ENCODE peak calls at places on chromosomes 13 and 19, in nine cellular contexts. B, C, S, V, N, Y, U, J and O are unnamed samples.

GRCh38 chr19:35756373-35757230 is at the start of gene HSPB6:
- DNase-seq in B (peak; percentile 55), C (no peak), S (no peak), V (no peak), N (no peak), Y (no peak), U (peak; percentile 48), J (no peak), O (no peak)

GRCh38 chr13:102913924-102914628 is 68.2 kb downstream of the ERCC5 start:
- DNase-seq in B (no peak), C (no peak), S (no peak), V (no peak), N (no peak), Y (no peak), U (peak; percentile 47), J (no peak), O (no peak)

GRCh38 chr19:16351133-16351809 is 26.6 kb downstream of the KLF2 start:
- DNase-seq in B (no peak), C (no peak), S (no peak), V (no peak), N (no peak), Y (no peak), U (no peak), J (no peak), O (no peak)

GRCh38 chr13:51714663-51715168 is 89.2 kb downstream of the DHRS12 start:
- DNase-seq in B (no peak), C (no peak), S (no peak), V (no peak), N (no peak), Y (peak; percentile 60), U (peak; percentile 63), J (no peak), O (no peak)

GRCh38 chr19:51333836-51334460 is 8.0 kb downstream of the VSIG10L start:
- DNase-seq in B (no peak), C (no peak), S (no peak), V (no peak), N (no peak), Y (no peak), U (no peak), J (no peak), O (peak; percentile 32)

GRCh38 chr19:55382522-55383054 is 1.5 kb downstream of the TMEM238 start:
- DNase-seq in B (no peak), C (no peak), S (no peak), V (no peak), N (no peak), Y (no peak), U (no peak), J (no peak), O (no peak)

GRCh38 chr19:10004617-10005016 is 5.7 kb downstream of the COL5A3 start:
- DNase-seq in B (no peak), C (no peak), S (no peak), V (no peak), N (no peak), Y (no peak), U (no peak), J (no peak), O (no peak)

GRCh38 chr19:8335343-8336071 is 7.6 kb downstream of the KANK3 start:
- DNase-seq in B (no peak), C (no peak), S (no peak), V (no peak), N (no peak), Y (no peak), U (no peak), J (no peak), O (no peak)

GRCh38 chr19:10230155-10230903 is 802 bp downstream of the S1PR2 start:
- DNase-seq in B (peak; percentile 72), C (peak; percentile 76), S (peak; percentile 31), V (peak; percentile 49), N (peak; percentile 46), Y (no peak), U (peak; percentile 41), J (peak; percentile 62), O (peak; percentile 44)

GRCh38 chr13:73842621-73843020 is 291.6 kb downstream of the KLF12 start:
- DNase-seq in B (no peak), C (no peak), S (no peak), V (no peak), N (no peak), Y (no peak), U (no peak), J (no peak), O (no peak)

GRCh38 chr13:110369400-110369799 is 62.3 kb downstream of the COL4A2 start:
- DNase-seq in B (no peak), C (no peak), S (no peak), V (no peak), N (no peak), Y (no peak), U (no peak), J (no peak), O (no peak)

GRCh38 chr19:18649371-18650047 is 12.7 kb downstream of the KLHL26 start:
- DNase-seq in B (peak; percentile 74), C (no peak), S (no peak), V (no peak), N (no peak), Y (no peak), U (no peak), J (no peak), O (no peak)

GRCh38 chr13:74187564-74187963 is 53.4 kb upstream of the KLF12 start:
- DNase-seq in B (no peak), C (no peak), S (no peak), V (no peak), N (no peak), Y (peak; percentile 4), U (peak; percentile 50), J (no peak), O (no peak)

GRCh38 chr19:10095948-10096614 is 6.4 kb downstream of the ANGPTL6 start:
- DNase-seq in B (peak; percentile 88), C (peak; percentile 86), S (peak; percentile 93), V (peak; percentile 88), N (peak; percentile 97), Y (no peak), U (peak; percentile 75), J (peak; percentile 95), O (no peak)

GRCh38 chr13:113815151-113816058 is 48.5 kb downstream of the GAS6 start:
- DNase-seq in B (no peak), C (peak; percentile 31), S (no peak), V (no peak), N (peak; percentile 33), Y (no peak), U (no peak), J (peak; percentile 20), O (peak; percentile 19)

GRCh38 chr13:90594694-90595093 is 752.8 kb upstream of the MIR17HG start:
- DNase-seq in B (no peak), C (no peak), S (no peak), V (no peak), N (no peak), Y (no peak), U (peak; percentile 88), J (no peak), O (no peak)

GRCh38 chr19:18881491-18881890 is 14.5 kb downstream of the CERS1 start:
- DNase-seq in B (no peak), C (no peak), S (no peak), V (no peak), N (no peak), Y (no peak), U (no peak), J (no peak), O (no peak)

GRCh38 chr19:34662919-34663318 is 14.0 kb downstream of the SCGB2B2 start:
- DNase-seq in B (no peak), C (peak; percentile 24), S (no peak), V (peak; percentile 6), N (no peak), Y (no peak), U (no peak), J (no peak), O (peak; percentile 65)

GRCh38 chr19:6431891-6432290 is 1.7 kb downstream of the SLC25A41 start:
- DNase-seq in B (no peak), C (no peak), S (no peak), V (no peak), N (no peak), Y (no peak), U (no peak), J (no peak), O (no peak)

GRCh38 chr19:19552811-19553210 is 14.7 kb downstream of the CILP2 start:
- DNase-seq in B (no peak), C (no peak), S (no peak), V (no peak), N (no peak), Y (no peak), U (no peak), J (no peak), O (no peak)

GRCh38 chr13:47437411-47437810 is 540.6 kb upstream of the HTR2A start:
- DNase-seq in B (no peak), C (no peak), S (no peak), V (no peak), N (no peak), Y (no peak), U (peak; percentile 50), J (no peak), O (no peak)

GRCh38 chr19:37986048-37986750 is 79.2 kb downstream of the SIPA1L3 start:
- DNase-seq in B (no peak), C (no peak), S (no peak), V (no peak), N (no peak), Y (no peak), U (no peak), J (no peak), O (peak; percentile 11)

GRCh38 chr13:71477735-71478134 is 389.3 kb downstream of the DACH1 start:
- DNase-seq in B (no peak), C (no peak), S (no peak), V (no peak), N (no peak), Y (peak; percentile 0), U (no peak), J (no peak), O (no peak)

GRCh38 chr13:94707400-94708021 is 4.8 kb downstream of the SOX21 start:
- DNase-seq in B (peak; percentile 82), C (no peak), S (no peak), V (no peak), N (no peak), Y (no peak), U (no peak), J (no peak), O (no peak)

GRCh38 chr13:44273991-44274810 is 99.4 kb upstream of the SERP2 start:
- DNase-seq in B (no peak), C (peak; percentile 29), S (no peak), V (no peak), N (no peak), Y (no peak), U (peak; percentile 70), J (no peak), O (peak; percentile 56)

GRCh38 chr19:55161571-55162322 is 4.2 kb upstream of the TNNI3 start:
- DNase-seq in B (no peak), C (no peak), S (no peak), V (no peak), N (no peak), Y (no peak), U (no peak), J (no peak), O (no peak)

GRCh38 chr19:43265664-43266025 is 3.7 kb downstream of the PSG9 start:
- DNase-seq in B (no peak), C (no peak), S (no peak), V (no peak), N (no peak), Y (no peak), U (no peak), J (no peak), O (no peak)

GRCh38 chr13:95251641-95252040 is 49.6 kb downstream of the ABCC4 start:
- DNase-seq in B (no peak), C (no peak), S (no peak), V (no peak), N (no peak), Y (no peak), U (peak; percentile 66), J (no peak), O (no peak)

GRCh38 chr13:102709536-102709935 is 14.7 kb upstream of the METTL21C start:
- DNase-seq in B (no peak), C (no peak), S (no peak), V (no peak), N (no peak), Y (no peak), U (no peak), J (no peak), O (no peak)